ENCODE peak calls at places on chromosomes 7 and 10, in eight cellular contexts. One of them, this sample, is unnamed. For H3K4me1, the result is how much of the 10 kb centered on the place peaks cover.

GRCh38 chr10:22501863-22502262 is 156.6 kb downstream of the SPAG6 start:
- DNase-seq in fibroblast of lung: no peak
- DNase-seq in neuronal stem cell: no peak
- DNase-seq in IMR-90: no peak
- DNase-seq in H1: no peak
- DNase-seq in MM.1S: no peak
- DNase-seq in astrocyte: no peak
- DNase-seq in neural progenitor cell: no peak
- DNase-seq in this sample: no peak

GRCh38 chr7:44059219-44060090 is 5.9 kb downstream of the PGAM2 start:
- DNase-seq in fibroblast of lung: no peak
- DNase-seq in neuronal stem cell: no peak
- DNase-seq in IMR-90: no peak
- DNase-seq in H1: no peak
- DNase-seq in MM.1S: no peak
- DNase-seq in astrocyte: no peak
- DNase-seq in neural progenitor cell: no peak
- DNase-seq in this sample: no peak

GRCh38 chr10:33240931-33241330 is 93.5 kb downstream of the NRP1 start:
- DNase-seq in fibroblast of lung: peak
- DNase-seq in neuronal stem cell: no peak
- DNase-seq in IMR-90: peak
- DNase-seq in H1: no peak
- DNase-seq in MM.1S: no peak
- DNase-seq in astrocyte: peak
- DNase-seq in neural progenitor cell: no peak
- DNase-seq in this sample: no peak

GRCh38 chr10:71395621-71396020 is 1.1 kb upstream of the CDH23 start:
- DNase-seq in fibroblast of lung: no peak
- DNase-seq in neuronal stem cell: no peak
- DNase-seq in IMR-90: no peak
- DNase-seq in H1: peak
- DNase-seq in MM.1S: no peak
- DNase-seq in astrocyte: no peak
- DNase-seq in neural progenitor cell: no peak
- DNase-seq in this sample: peak

GRCh38 chr10:1379601-1380000 is 323.4 kb downstream of the WDR37 start:
- DNase-seq in fibroblast of lung: no peak
- DNase-seq in neuronal stem cell: no peak
- DNase-seq in IMR-90: no peak
- DNase-seq in H1: peak
- DNase-seq in MM.1S: no peak
- DNase-seq in astrocyte: no peak
- DNase-seq in neural progenitor cell: peak
- DNase-seq in this sample: peak

GRCh38 chr10:17183110-17183509 is 18.4 kb downstream of the TRDMT1 start:
- DNase-seq in fibroblast of lung: no peak
- DNase-seq in neuronal stem cell: no peak
- DNase-seq in IMR-90: no peak
- DNase-seq in H1: no peak
- DNase-seq in MM.1S: no peak
- DNase-seq in astrocyte: no peak
- DNase-seq in neural progenitor cell: no peak
- DNase-seq in this sample: no peak

GRCh38 chr10:79084012-79084971 is 15.5 kb downstream of the ZMIZ1 start:
- DNase-seq in fibroblast of lung: peak
- DNase-seq in neuronal stem cell: no peak
- DNase-seq in IMR-90: peak
- DNase-seq in H1: no peak
- DNase-seq in MM.1S: peak
- DNase-seq in astrocyte: peak
- DNase-seq in neural progenitor cell: no peak
- DNase-seq in this sample: no peak

GRCh38 chr7:90322837-90323236 is 1.7 kb upstream of the FAM237B start:
- DNase-seq in fibroblast of lung: no peak
- DNase-seq in neuronal stem cell: no peak
- DNase-seq in IMR-90: no peak
- DNase-seq in H1: no peak
- DNase-seq in MM.1S: no peak
- DNase-seq in astrocyte: no peak
- DNase-seq in neural progenitor cell: no peak
- DNase-seq in this sample: no peak

GRCh38 chr10:96488161-96488935 is 25.4 kb downstream of the TLL2 start:
- DNase-seq in fibroblast of lung: no peak
- DNase-seq in neuronal stem cell: no peak
- DNase-seq in IMR-90: peak
- DNase-seq in H1: no peak
- DNase-seq in MM.1S: no peak
- DNase-seq in astrocyte: peak
- DNase-seq in neural progenitor cell: no peak
- DNase-seq in this sample: no peak

GRCh38 chr7:139902436-139903102 is 73.5 kb downstream of the TBXAS1 start:
- DNase-seq in fibroblast of lung: peak
- DNase-seq in neuronal stem cell: no peak
- DNase-seq in IMR-90: peak
- DNase-seq in H1: no peak
- DNase-seq in MM.1S: no peak
- DNase-seq in astrocyte: no peak
- DNase-seq in neural progenitor cell: no peak
- DNase-seq in this sample: no peak

GRCh38 chr10:5533098-5533731 is 8.5 kb downstream of the CALML3 start:
- DNase-seq in fibroblast of lung: no peak
- DNase-seq in neuronal stem cell: no peak
- DNase-seq in IMR-90: no peak
- DNase-seq in H1: no peak
- DNase-seq in MM.1S: no peak
- DNase-seq in astrocyte: no peak
- DNase-seq in neural progenitor cell: no peak
- DNase-seq in this sample: peak

GRCh38 chr10:114932225-114932624 is 5.8 kb upstream of the TRUB1 start:
- DNase-seq in fibroblast of lung: no peak
- DNase-seq in neuronal stem cell: no peak
- DNase-seq in IMR-90: no peak
- DNase-seq in H1: no peak
- DNase-seq in MM.1S: no peak
- DNase-seq in astrocyte: no peak
- DNase-seq in neural progenitor cell: no peak
- DNase-seq in this sample: no peak

GRCh38 chr7:42494722-42495121 is 257.7 kb upstream of the GLI3 start:
- DNase-seq in fibroblast of lung: no peak
- DNase-seq in neuronal stem cell: no peak
- DNase-seq in IMR-90: no peak
- DNase-seq in H1: no peak
- DNase-seq in MM.1S: no peak
- DNase-seq in astrocyte: peak
- DNase-seq in neural progenitor cell: no peak
- DNase-seq in this sample: no peak

GRCh38 chr10:102504976-102505300 is 1.2 kb downstream of the SUFU start:
- DNase-seq in fibroblast of lung: no peak
- DNase-seq in neuronal stem cell: no peak
- DNase-seq in IMR-90: no peak
- DNase-seq in H1: no peak
- DNase-seq in MM.1S: no peak
- DNase-seq in astrocyte: no peak
- DNase-seq in neural progenitor cell: no peak
- DNase-seq in this sample: no peak

GRCh38 chr10:102507521-102507920 is 3.7 kb downstream of the SUFU start:
- DNase-seq in fibroblast of lung: no peak
- DNase-seq in neuronal stem cell: no peak
- DNase-seq in IMR-90: no peak
- DNase-seq in H1: no peak
- DNase-seq in MM.1S: no peak
- DNase-seq in astrocyte: no peak
- DNase-seq in neural progenitor cell: no peak
- DNase-seq in this sample: no peak

GRCh38 chr10:102503264-102504178 is at the start of gene SUFU:
- DNase-seq in fibroblast of lung: peak
- DNase-seq in neuronal stem cell: peak
- DNase-seq in IMR-90: peak
- DNase-seq in H1: peak
- DNase-seq in MM.1S: peak
- DNase-seq in astrocyte: peak
- DNase-seq in neural progenitor cell: peak
- DNase-seq in this sample: peak

GRCh38 chr10:102504179-102504975 is 605 bp downstream of the SUFU start:
- DNase-seq in fibroblast of lung: peak
- DNase-seq in neuronal stem cell: peak
- DNase-seq in IMR-90: peak
- DNase-seq in H1: peak
- DNase-seq in MM.1S: peak
- DNase-seq in astrocyte: no peak
- DNase-seq in neural progenitor cell: peak
- DNase-seq in this sample: peak

DNA sequence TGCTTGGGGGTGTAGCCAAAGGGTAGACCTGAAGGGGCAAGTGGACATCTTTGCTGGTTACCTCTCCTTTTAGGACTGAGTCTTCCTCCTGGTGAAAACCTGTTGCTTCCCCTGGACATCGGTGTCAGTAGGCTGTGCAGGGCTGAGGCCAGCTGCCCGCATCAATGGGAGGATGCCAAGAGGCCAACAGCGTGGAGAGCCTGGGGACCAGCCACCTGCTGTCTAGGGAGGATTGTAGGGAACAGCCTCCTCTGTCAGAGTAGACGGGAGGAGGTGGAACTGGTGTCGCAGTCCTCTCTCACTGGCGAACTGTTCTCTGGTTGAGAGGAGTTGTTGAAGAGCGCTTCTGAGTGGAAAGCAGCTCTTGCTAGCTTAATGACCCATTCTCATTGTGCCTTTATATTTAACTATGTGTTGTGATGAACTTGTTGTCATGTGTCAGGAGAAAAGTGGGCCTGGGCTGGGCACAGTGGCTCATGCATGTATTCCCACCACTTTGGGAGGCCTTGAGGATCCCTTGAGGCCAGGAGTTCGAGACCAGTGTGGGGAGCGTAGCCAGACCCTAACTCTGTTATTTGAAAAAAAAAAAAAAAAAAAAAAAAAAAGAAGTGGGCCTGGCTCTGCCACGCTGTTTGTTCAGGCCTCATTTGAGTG is 1.8 kb downstream of the SUFU start:
- DNase-seq in fibroblast of lung: no peak
- DNase-seq in neuronal stem cell: no peak
- DNase-seq in IMR-90: no peak
- DNase-seq in H1: no peak
- DNase-seq in MM.1S: no peak
- DNase-seq in astrocyte: no peak
- DNase-seq in neural progenitor cell: peak
- DNase-seq in this sample: no peak
- H3K4me1 ChIP-seq in fibroblast of lung: under half
- H3K4me1 ChIP-seq in neuronal stem cell: under half
- H3K4me1 ChIP-seq in IMR-90: under half
- H3K4me1 ChIP-seq in H1: under half
- H3K4me1 ChIP-seq in MM.1S: under half
- H3K4me1 ChIP-seq in astrocyte: under half
- H3K4me1 ChIP-seq in neural progenitor cell: under half
- H3K4me1 ChIP-seq in this sample: under half

GRCh38 chr10:104641150-104642000 is at the start of gene SORCS3:
- DNase-seq in fibroblast of lung: no peak
- DNase-seq in neuronal stem cell: peak
- DNase-seq in IMR-90: no peak
- DNase-seq in H1: peak
- DNase-seq in MM.1S: no peak
- DNase-seq in astrocyte: no peak
- DNase-seq in neural progenitor cell: peak
- DNase-seq in this sample: peak
- H3K9ac ChIP-seq in fibroblast of lung: no peak
- H3K9ac ChIP-seq in neuronal stem cell: peak
- H3K9ac ChIP-seq in IMR-90: no peak
- H3K9ac ChIP-seq in H1: peak
- H3K9ac ChIP-seq in MM.1S: no peak
- H3K9ac ChIP-seq in astrocyte: no peak
- H3K9ac ChIP-seq in neural progenitor cell: no peak
- H3K9ac ChIP-seq in this sample: no peak

GRCh38 chr10:92354587-92354986 is 63.6 kb downstream of the MARCHF5 start:
- DNase-seq in fibroblast of lung: no peak
- DNase-seq in neuronal stem cell: no peak
- DNase-seq in IMR-90: no peak
- DNase-seq in H1: no peak
- DNase-seq in MM.1S: no peak
- DNase-seq in astrocyte: no peak
- DNase-seq in neural progenitor cell: no peak
- DNase-seq in this sample: no peak

GRCh38 chr10:92356041-92356440 is 65.1 kb downstream of the MARCHF5 start:
- DNase-seq in fibroblast of lung: no peak
- DNase-seq in neuronal stem cell: no peak
- DNase-seq in IMR-90: no peak
- DNase-seq in H1: no peak
- DNase-seq in MM.1S: no peak
- DNase-seq in astrocyte: no peak
- DNase-seq in neural progenitor cell: no peak
- DNase-seq in this sample: no peak

DNA sequence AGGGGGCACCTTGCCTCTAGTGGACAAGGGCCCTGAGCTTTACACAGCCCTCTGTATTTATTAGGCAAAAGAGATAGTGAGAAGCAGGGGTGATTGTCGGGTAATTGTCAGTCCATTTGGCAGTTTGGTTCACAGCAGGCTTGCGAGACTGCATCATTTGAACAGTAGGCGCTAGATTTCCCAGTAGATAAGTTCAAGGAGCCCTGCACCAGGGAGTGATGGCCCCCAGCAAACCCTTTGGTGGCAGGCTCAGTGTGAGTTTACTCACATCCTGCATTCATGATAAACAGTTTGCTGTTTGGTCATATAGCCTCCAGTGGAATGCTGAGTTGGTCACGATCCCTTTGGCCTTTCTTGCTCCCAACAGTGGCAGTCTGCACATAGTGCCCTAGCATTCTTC is 59.4 kb downstream of the MARCHF5 start:
- DNase-seq in fibroblast of lung: no peak
- DNase-seq in neuronal stem cell: no peak
- DNase-seq in IMR-90: no peak
- DNase-seq in H1: no peak
- DNase-seq in MM.1S: no peak
- DNase-seq in astrocyte: no peak
- DNase-seq in neural progenitor cell: no peak
- DNase-seq in this sample: peak
- H3K27ac ChIP-seq in fibroblast of lung: no peak
- H3K27ac ChIP-seq in neuronal stem cell: no peak
- H3K27ac ChIP-seq in IMR-90: no peak
- H3K27ac ChIP-seq in H1: no peak
- H3K27ac ChIP-seq in MM.1S: no peak
- H3K27ac ChIP-seq in astrocyte: no peak
- H3K27ac ChIP-seq in neural progenitor cell: no peak
- H3K27ac ChIP-seq in this sample: no peak

DNA sequence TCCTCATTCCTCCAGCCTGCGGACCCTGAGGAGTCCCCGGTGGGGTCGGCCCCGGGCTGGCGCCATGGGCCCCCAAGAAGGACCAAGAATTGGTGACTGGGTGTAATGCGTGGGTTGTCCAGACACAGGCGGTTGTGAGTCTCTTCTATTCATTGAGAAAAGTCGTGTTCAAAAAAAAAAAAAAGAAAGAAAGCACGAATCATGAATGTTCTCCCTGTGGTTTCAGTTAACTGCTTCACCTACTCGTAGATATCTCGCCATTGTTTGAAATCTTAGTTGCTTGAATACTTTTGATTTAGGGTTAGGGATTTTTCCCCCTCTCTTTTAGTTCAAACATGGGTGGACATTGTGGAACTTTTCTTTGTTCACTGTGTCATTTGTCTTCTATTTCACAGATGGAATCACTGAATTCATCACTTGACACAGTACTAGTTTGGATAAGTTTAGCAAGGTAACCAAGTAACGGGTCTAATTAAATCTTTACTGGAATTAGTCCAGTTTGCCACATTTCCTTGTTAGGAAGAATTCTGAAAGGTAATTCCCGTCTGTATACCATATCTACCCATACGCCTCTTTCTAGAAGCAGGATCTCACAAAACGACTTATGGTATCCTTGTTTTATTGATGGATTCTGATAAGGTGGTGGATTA is 775 bp downstream of the STARD3NL start:
- DNase-seq in fibroblast of lung: peak
- DNase-seq in neuronal stem cell: peak
- DNase-seq in IMR-90: peak
- DNase-seq in H1: no peak
- DNase-seq in MM.1S: no peak
- DNase-seq in astrocyte: peak
- DNase-seq in neural progenitor cell: no peak
- DNase-seq in this sample: no peak
- H3K4me1 ChIP-seq in fibroblast of lung: under half
- H3K4me1 ChIP-seq in neuronal stem cell: under half
- H3K4me1 ChIP-seq in IMR-90: under half
- H3K4me1 ChIP-seq in H1: under half
- H3K4me1 ChIP-seq in MM.1S: under half
- H3K4me1 ChIP-seq in astrocyte: under half
- H3K4me1 ChIP-seq in neural progenitor cell: under half
- H3K4me1 ChIP-seq in this sample: under half

This sample was measured in endodermal cell.